ENCODE peak calls at places on chromosomes 13 and 19, in five cellular contexts. One of them, this sample, is unnamed.

GRCh38 chr13:26971990-26972888 is 199.4 kb downstream of the USP12 start:
- DNase-seq in H1: peak; percentile 70
- DNase-seq in NT2/D1: no peak
- DNase-seq in HepG2: peak; percentile 74
- DNase-seq in GM12878: no peak
- DNase-seq in this sample: no peak

GRCh38 chr19:13132471-13133166 is 14.6 kb downstream of the NACC1 start:
- DNase-seq in H1: no peak
- DNase-seq in NT2/D1: no peak
- DNase-seq in HepG2: no peak
- DNase-seq in GM12878: no peak
- DNase-seq in this sample: no peak

GRCh38 chr13:107864543-107865460 is 350.5 kb downstream of the LIG4 start:
- DNase-seq in H1: no peak
- DNase-seq in NT2/D1: peak; percentile 65
- DNase-seq in HepG2: peak; percentile 18
- DNase-seq in GM12878: no peak
- DNase-seq in this sample: no peak

GRCh38 chr13:27744861-27745260 is 47.4 kb upstream of the GSX1 start:
- DNase-seq in H1: peak; percentile 47
- DNase-seq in NT2/D1: peak; percentile 40
- DNase-seq in HepG2: no peak
- DNase-seq in GM12878: no peak
- DNase-seq in this sample: no peak

GRCh38 chr13:44237276-44237767 is 136.3 kb upstream of the SERP2 start:
- DNase-seq in H1: no peak
- DNase-seq in NT2/D1: no peak
- DNase-seq in HepG2: no peak
- DNase-seq in GM12878: peak; percentile 19
- DNase-seq in this sample: no peak

GRCh38 chr19:4575978-4576933 is 16.8 kb upstream of the SEMA6B start:
- DNase-seq in H1: peak; percentile 96
- DNase-seq in NT2/D1: no peak
- DNase-seq in HepG2: peak; percentile 61
- DNase-seq in GM12878: no peak
- DNase-seq in this sample: peak; percentile 75

GRCh38 chr13:87671824-87672603 is 843 bp downstream of the SLITRK5 start:
- DNase-seq in H1: peak; percentile 73
- DNase-seq in NT2/D1: no peak
- DNase-seq in HepG2: no peak
- DNase-seq in GM12878: no peak
- DNase-seq in this sample: peak; percentile 57

GRCh38 chr13:60969659-60970058 is 446.0 kb downstream of the PCDH20 start:
- DNase-seq in H1: no peak
- DNase-seq in NT2/D1: no peak
- DNase-seq in HepG2: no peak
- DNase-seq in GM12878: no peak
- DNase-seq in this sample: no peak

GRCh38 chr13:106140476-106140875 is 395.0 kb downstream of the EFNB2 start:
- DNase-seq in H1: no peak
- DNase-seq in NT2/D1: no peak
- DNase-seq in HepG2: no peak
- DNase-seq in GM12878: no peak
- DNase-seq in this sample: no peak

GRCh38 chr19:10096615-10096963 is 5.9 kb downstream of the ANGPTL6 start:
- DNase-seq in H1: no peak
- DNase-seq in NT2/D1: no peak
- DNase-seq in HepG2: no peak
- DNase-seq in GM12878: no peak
- DNase-seq in this sample: no peak

GRCh38 chr13:41563501-41564001 is 106.2 kb downstream of the RGCC start:
- DNase-seq in H1: no peak
- DNase-seq in NT2/D1: no peak
- DNase-seq in HepG2: peak; percentile 57
- DNase-seq in GM12878: no peak
- DNase-seq in this sample: no peak

GRCh38 chr19:12872941-12873890 is 8.0 kb downstream of the DNASE2 start:
- DNase-seq in H1: peak; percentile 55
- DNase-seq in NT2/D1: peak; percentile 90
- DNase-seq in HepG2: peak; percentile 17
- DNase-seq in GM12878: no peak
- DNase-seq in this sample: peak; percentile 66

GRCh38 chr19:41839211-41839610 is 5.3 kb downstream of the LYPD4 start:
- DNase-seq in H1: no peak
- DNase-seq in NT2/D1: no peak
- DNase-seq in HepG2: no peak
- DNase-seq in GM12878: no peak
- DNase-seq in this sample: no peak

GRCh38 chr13:48578516-48579166 is 45.8 kb upstream of the RCBTB2 start:
- DNase-seq in H1: no peak
- DNase-seq in NT2/D1: no peak
- DNase-seq in HepG2: no peak
- DNase-seq in GM12878: no peak
- DNase-seq in this sample: no peak

GRCh38 chr19:42176649-42176989 is 40.9 kb downstream of the DEDD2 start:
- DNase-seq in H1: peak; percentile 67
- DNase-seq in NT2/D1: no peak
- DNase-seq in HepG2: no peak
- DNase-seq in GM12878: no peak
- DNase-seq in this sample: peak; percentile 65

GRCh38 chr13:64130600-64130999 is 2715.0 kb upstream of the PCDH20 start:
- DNase-seq in H1: no peak
- DNase-seq in NT2/D1: no peak
- DNase-seq in HepG2: no peak
- DNase-seq in GM12878: no peak
- DNase-seq in this sample: no peak

GRCh38 chr13:19959141-19959830 is 759 bp downstream of the ZMYM2 start:
- DNase-seq in H1: peak; percentile 75
- DNase-seq in NT2/D1: no peak
- DNase-seq in HepG2: peak; percentile 27
- DNase-seq in GM12878: no peak
- DNase-seq in this sample: peak; percentile 26

GRCh38 chr19:14732510-14732909 is 42.7 kb downstream of the ZNF333 start:
- DNase-seq in H1: no peak
- DNase-seq in NT2/D1: no peak
- DNase-seq in HepG2: no peak
- DNase-seq in GM12878: no peak
- DNase-seq in this sample: no peak

GRCh38 chr19:53649746-53650593 is 18.2 kb downstream of the DPRX start:
- DNase-seq in H1: no peak
- DNase-seq in NT2/D1: no peak
- DNase-seq in HepG2: no peak
- DNase-seq in GM12878: no peak
- DNase-seq in this sample: no peak

GRCh38 chr13:30308548-30308947 is 1.2 kb upstream of the KATNAL1 start:
- DNase-seq in H1: no peak
- DNase-seq in NT2/D1: no peak
- DNase-seq in HepG2: no peak
- DNase-seq in GM12878: no peak
- DNase-seq in this sample: no peak

GRCh38 chr13:74246398-74246975 is 112.3 kb upstream of the KLF12 start:
- DNase-seq in H1: no peak
- DNase-seq in NT2/D1: no peak
- DNase-seq in HepG2: no peak
- DNase-seq in GM12878: no peak
- DNase-seq in this sample: no peak

GRCh38 chr13:59545007-59545406 is 618.7 kb downstream of the DIAPH3 start:
- DNase-seq in H1: no peak
- DNase-seq in NT2/D1: peak; percentile 1
- DNase-seq in HepG2: no peak
- DNase-seq in GM12878: no peak
- DNase-seq in this sample: no peak

GRCh38 chr13:91347212-91347995 is at the start of gene MIR17HG:
- DNase-seq in H1: peak; percentile 90
- DNase-seq in NT2/D1: peak; percentile 79
- DNase-seq in HepG2: peak; percentile 84
- DNase-seq in GM12878: peak; percentile 55
- DNase-seq in this sample: peak; percentile 98

GRCh38 chr13:90365130-90365529 is 982.4 kb upstream of the MIR17HG start:
- DNase-seq in H1: no peak
- DNase-seq in NT2/D1: no peak
- DNase-seq in HepG2: no peak
- DNase-seq in GM12878: no peak
- DNase-seq in this sample: no peak

DNA sequence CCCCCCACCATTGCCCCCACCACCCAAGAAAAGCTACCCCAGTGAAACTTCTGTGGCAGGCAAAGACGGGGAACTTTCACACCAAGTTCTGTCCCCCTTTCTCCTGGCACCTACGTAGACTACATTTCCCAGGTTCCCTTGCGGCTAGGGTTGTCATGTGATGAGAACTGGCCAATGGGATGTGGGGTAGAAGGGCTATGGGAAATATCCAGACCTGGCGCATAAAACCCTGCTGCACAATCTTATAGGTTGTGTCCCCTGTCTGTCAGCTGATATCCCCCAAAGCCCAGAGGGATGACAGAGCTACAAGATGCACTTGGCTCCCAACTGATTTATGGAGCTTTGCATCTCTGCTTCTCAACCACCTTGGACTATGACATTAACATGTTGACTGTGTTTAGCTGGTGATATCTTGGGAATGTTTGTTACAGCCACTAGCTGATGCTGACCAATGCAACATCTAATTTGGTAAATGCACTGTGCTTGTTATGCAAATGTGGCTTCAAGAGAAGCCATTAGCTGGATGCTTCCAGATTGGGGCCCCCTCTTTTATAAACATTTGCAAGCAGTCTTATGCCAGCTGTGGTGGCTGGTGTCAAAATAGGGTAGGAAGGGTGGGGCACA is 6.1 kb downstream of the SH2D3A start:
- DNase-seq in H1: no peak
- DNase-seq in NT2/D1: no peak
- DNase-seq in HepG2: peak; percentile 28
- DNase-seq in GM12878: no peak
- DNase-seq in this sample: peak; percentile 55
- TF ChIP-seq SUZ12 in H1: no peak
- TF ChIP-seq SUZ12 in NT2/D1: no peak
- TF ChIP-seq SUZ12 in HepG2: no peak
- TF ChIP-seq SUZ12 in GM12878: no peak
- TF ChIP-seq SUZ12 in this sample: no peak

GRCh38 chr19:16288544-16288943 is 36.1 kb upstream of the KLF2 start:
- DNase-seq in H1: no peak
- DNase-seq in NT2/D1: no peak
- DNase-seq in HepG2: no peak
- DNase-seq in GM12878: no peak
- DNase-seq in this sample: no peak
- TF ChIP-seq SUZ12 in H1: no peak
- TF ChIP-seq SUZ12 in NT2/D1: no peak
- TF ChIP-seq SUZ12 in HepG2: no peak
- TF ChIP-seq SUZ12 in GM12878: no peak
- TF ChIP-seq SUZ12 in this sample: no peak

DNA sequence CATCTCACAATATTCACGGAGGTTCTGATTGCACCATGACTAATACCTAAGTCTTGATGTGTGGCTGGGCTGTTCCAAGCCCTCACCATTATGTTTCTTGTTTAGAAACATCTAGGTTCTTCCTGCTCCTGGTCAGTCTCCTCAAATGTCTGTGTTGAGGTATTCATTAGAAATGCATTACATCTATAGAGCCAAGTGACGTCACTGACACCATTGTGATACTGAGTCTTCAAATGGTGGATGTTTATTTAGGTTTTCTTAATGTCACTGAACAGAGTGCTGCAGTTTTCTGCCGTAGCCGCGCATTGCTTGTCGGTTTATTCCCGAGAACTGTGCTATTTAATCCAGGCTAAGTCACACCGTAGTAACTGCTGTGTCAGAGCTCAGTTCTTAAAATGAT is 142.4 kb upstream of the SPACA7 start:
- DNase-seq in H1: no peak
- DNase-seq in NT2/D1: no peak
- DNase-seq in HepG2: no peak
- DNase-seq in GM12878: no peak
- DNase-seq in this sample: no peak
- TF ChIP-seq SUZ12 in H1: no peak
- TF ChIP-seq SUZ12 in NT2/D1: no peak
- TF ChIP-seq SUZ12 in HepG2: no peak
- TF ChIP-seq SUZ12 in GM12878: no peak
- TF ChIP-seq SUZ12 in this sample: no peak

DNA sequence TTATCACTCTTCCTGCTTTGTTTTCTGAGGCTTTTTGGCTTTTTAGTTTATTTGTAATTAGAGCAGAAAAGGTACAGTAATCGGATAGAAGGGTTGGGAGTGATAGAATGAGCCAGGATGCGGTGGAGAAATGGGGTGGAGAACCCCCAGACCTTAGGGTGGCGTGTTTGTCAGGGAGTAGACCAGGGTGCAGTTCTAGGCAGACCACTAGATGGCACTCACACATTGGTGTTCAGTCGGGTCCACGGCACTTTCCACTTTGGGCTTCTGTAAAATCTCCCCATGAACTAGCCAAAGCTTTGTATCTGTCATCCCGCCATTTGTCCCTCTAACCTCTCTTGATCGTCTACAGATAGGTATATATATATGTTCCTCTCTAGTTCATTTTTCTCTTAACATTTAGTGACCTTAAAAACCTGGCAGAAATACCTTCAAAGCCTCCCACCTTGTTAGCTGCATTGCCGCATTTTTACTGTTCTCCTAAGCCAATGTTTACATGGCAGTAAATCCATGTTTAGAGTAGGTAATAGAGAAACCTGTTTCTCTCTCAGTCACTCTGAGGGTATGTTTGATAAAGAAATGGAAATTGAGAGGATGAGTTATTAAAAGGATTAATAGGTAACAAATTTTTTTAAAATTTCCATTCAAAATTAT is 154.9 kb downstream of the TM9SF2 start:
- DNase-seq in H1: peak; percentile 96
- DNase-seq in NT2/D1: peak; percentile 83
- DNase-seq in HepG2: peak; percentile 57
- DNase-seq in GM12878: peak; percentile 40
- DNase-seq in this sample: peak; percentile 71
- TF ChIP-seq SUZ12 in H1: no peak
- TF ChIP-seq SUZ12 in NT2/D1: no peak
- TF ChIP-seq SUZ12 in HepG2: no peak
- TF ChIP-seq SUZ12 in GM12878: no peak
- TF ChIP-seq SUZ12 in this sample: no peak

GRCh38 chr13:51494151-51494550 is 41.3 kb upstream of the INTS6 start:
- DNase-seq in H1: no peak
- DNase-seq in NT2/D1: no peak
- DNase-seq in HepG2: no peak
- DNase-seq in GM12878: no peak
- DNase-seq in this sample: no peak
- TF ChIP-seq SUZ12 in H1: no peak
- TF ChIP-seq SUZ12 in NT2/D1: no peak
- TF ChIP-seq SUZ12 in HepG2: no peak
- TF ChIP-seq SUZ12 in GM12878: no peak
- TF ChIP-seq SUZ12 in this sample: no peak

GRCh38 chr13:94139393-94139995 is 340.0 kb downstream of the DCT start:
- DNase-seq in H1: no peak
- DNase-seq in NT2/D1: no peak
- DNase-seq in HepG2: no peak
- DNase-seq in GM12878: no peak
- DNase-seq in this sample: no peak
- TF ChIP-seq SUZ12 in H1: no peak
- TF ChIP-seq SUZ12 in NT2/D1: no peak
- TF ChIP-seq SUZ12 in HepG2: no peak
- TF ChIP-seq SUZ12 in GM12878: no peak
- TF ChIP-seq SUZ12 in this sample: no peak

DNA sequence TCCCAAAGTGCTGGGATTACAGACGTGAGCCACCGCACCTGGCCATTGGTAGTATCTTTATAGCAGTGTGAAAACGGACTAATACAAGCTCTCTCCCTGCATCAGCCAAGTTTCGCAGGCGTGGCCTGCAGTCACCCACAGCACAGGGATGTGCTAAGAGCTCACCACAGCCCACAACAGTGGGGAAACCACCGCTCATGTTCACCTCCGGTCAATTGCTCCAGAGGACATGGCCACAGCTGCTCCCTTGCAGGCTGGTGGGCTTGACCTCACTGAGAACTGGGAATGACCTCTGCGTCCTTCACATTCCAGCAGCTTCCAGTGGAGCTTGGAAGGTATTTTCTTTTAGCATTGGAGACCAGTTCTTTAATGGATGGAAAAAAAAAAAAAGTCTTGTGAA is 156.4 kb downstream of the KCTD15 start:
- DNase-seq in H1: peak; percentile 6
- DNase-seq in NT2/D1: no peak
- DNase-seq in HepG2: no peak
- DNase-seq in GM12878: no peak
- DNase-seq in this sample: no peak
- TF ChIP-seq SUZ12 in H1: no peak
- TF ChIP-seq SUZ12 in NT2/D1: no peak
- TF ChIP-seq SUZ12 in HepG2: no peak
- TF ChIP-seq SUZ12 in GM12878: no peak
- TF ChIP-seq SUZ12 in this sample: no peak

This sample was measured in HEK293T.